ENCODE peak calls at places on chromosomes 3 and 15, in nine cellular contexts. K is H9, I is AG09309, O is left ventricle myocardium inferior, L is neural progenitor cell, R is PC-9, C is HFFc6, D is HFF-Myc, U is body of pancreas. N is an unnamed sample.

GRCh38 chr3:172040078-172040975 is 949 bp downstream of the FNDC3B start:
- DNase-seq in K (peak), I (peak), O (peak), L (peak), R (peak), C (peak), D (no peak), U (peak), N (peak)

GRCh38 chr15:100339999-100340398 is 1.8 kb downstream of the ADAMTS17 start:
- DNase-seq in K (no peak), I (no peak), O (no peak), L (no peak), R (no peak), C (no peak), D (no peak), U (peak), N (no peak)

GRCh38 chr3:110859340-110859739 is 212.3 kb upstream of the NECTIN3 start:
- DNase-seq in K (no peak), I (no peak), O (no peak), L (no peak), R (no peak), C (no peak), D (no peak), U (peak), N (no peak)

GRCh38 chr3:180570238-180570637 is 31.7 kb upstream of the TTC14 start:
- DNase-seq in K (no peak), I (no peak), O (no peak), L (no peak), R (no peak), C (no peak), D (no peak), U (no peak), N (no peak)

GRCh38 chr3:119302697-119303630 is 8.8 kb downstream of the ARHGAP31 start:
- DNase-seq in K (no peak), I (no peak), O (no peak), L (no peak), R (no peak), C (no peak), D (no peak), U (no peak), N (no peak)

GRCh38 chr3:12663311-12663935 is 494 bp downstream of the RAF1 start:
- DNase-seq in K (no peak), I (no peak), O (peak), L (no peak), R (no peak), C (no peak), D (no peak), U (peak), N (peak)

GRCh38 chr3:72336821-72337479 is 511.3 kb downstream of the SHQ1 start:
- DNase-seq in K (peak), I (no peak), O (peak), L (peak), R (peak), C (no peak), D (peak), U (peak), N (peak)

GRCh38 chr15:38391186-38391585 is 62.7 kb upstream of the FAM98B start:
- DNase-seq in K (no peak), I (no peak), O (no peak), L (no peak), R (no peak), C (no peak), D (no peak), U (no peak), N (no peak)

GRCh38 chr3:77687545-77687944 is 647.6 kb downstream of the ROBO2 start:
- DNase-seq in K (no peak), I (no peak), O (no peak), L (no peak), R (no peak), C (no peak), D (no peak), U (no peak), N (no peak)

GRCh38 chr3:142226474-142226873 is 1.1 kb upstream of the GK5 start:
- DNase-seq in K (no peak), I (no peak), O (no peak), L (peak), R (no peak), C (no peak), D (no peak), U (no peak), N (no peak)

GRCh38 chr3:196115678-196116083 is 33.8 kb upstream of the TFRC start:
- DNase-seq in K (no peak), I (no peak), O (no peak), L (no peak), R (no peak), C (no peak), D (no peak), U (no peak), N (no peak)

GRCh38 chr3:55030938-55031337 is 103.1 kb upstream of the LRTM1 start:
- DNase-seq in K (no peak), I (no peak), O (no peak), L (no peak), R (no peak), C (no peak), D (no peak), U (no peak), N (no peak)

GRCh38 chr3:170718848-170719247 is 133.0 kb upstream of the SLC7A14 start:
- DNase-seq in K (no peak), I (no peak), O (no peak), L (no peak), R (no peak), C (no peak), D (no peak), U (no peak), N (no peak)

GRCh38 chr3:148066787-148067186 is 630.9 kb upstream of the AGTR1 start:
- DNase-seq in K (no peak), I (no peak), O (no peak), L (no peak), R (no peak), C (no peak), D (no peak), U (no peak), N (no peak)

DNA sequence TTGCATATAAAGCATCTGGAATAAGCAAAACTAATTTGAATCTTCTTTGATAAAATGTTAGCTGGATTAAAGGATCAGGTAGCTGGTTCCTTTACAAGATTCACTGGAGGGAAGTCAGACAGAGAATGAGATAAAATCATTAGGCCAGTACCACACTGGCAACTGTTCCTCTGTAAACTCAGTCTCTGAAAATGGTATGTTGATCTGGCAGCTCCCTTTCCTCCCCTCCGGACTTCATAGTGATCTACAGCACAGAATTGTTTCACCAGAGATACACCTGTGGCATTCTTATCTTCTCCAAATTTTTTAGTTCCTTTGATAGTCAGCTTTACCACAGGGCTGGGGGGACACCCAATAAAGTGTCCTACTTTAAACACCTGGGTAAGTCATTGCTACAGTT is 304.4 kb upstream of the KCNH8 start:
- DNase-seq in K (no peak), I (no peak), O (no peak), L (no peak), R (no peak), C (no peak), D (no peak), U (no peak), N (no peak)
- TF ChIP-seq CTCF in K (no peak), I (no peak), O (no peak), L (no peak), R (no peak), C (no peak), D (no peak), U (no peak), N (no peak)

GRCh38 chr15:78396976-78397375 is 41.0 kb upstream of the IREB2 start:
- DNase-seq in K (peak), I (no peak), O (peak), L (no peak), R (no peak), C (peak), D (no peak), U (peak), N (peak)
- TF ChIP-seq CTCF in K (peak), I (peak), O (peak), L (peak), R (peak), C (peak), D (peak), U (peak), N (peak)

GRCh38 chr3:42839616-42840015 is 30.4 kb downstream of the ACKR2 start:
- DNase-seq in K (peak), I (peak), O (no peak), L (peak), R (peak), C (peak), D (peak), U (peak), N (peak)
- TF ChIP-seq CTCF in K (peak), I (peak), O (peak), L (peak), R (peak), C (peak), D (peak), U (peak), N (peak)

GRCh38 chr3:149768704-149769103 is 16.4 kb upstream of the COMMD2 start:
- DNase-seq in K (no peak), I (no peak), O (no peak), L (no peak), R (no peak), C (no peak), D (no peak), U (no peak), N (no peak)

GRCh38 chr3:149771652-149772271 is 19.5 kb upstream of the COMMD2 start:
- DNase-seq in K (peak), I (no peak), O (no peak), L (peak), R (peak), C (peak), D (no peak), U (peak), N (peak)

GRCh38 chr3:149772861-149773260 is 19.5 kb downstream of the ANKUB1 start:
- DNase-seq in K (no peak), I (no peak), O (no peak), L (no peak), R (no peak), C (no peak), D (no peak), U (no peak), N (no peak)

GRCh38 chr3:149767720-149768119 is 15.4 kb upstream of the COMMD2 start:
- DNase-seq in K (no peak), I (no peak), O (no peak), L (no peak), R (no peak), C (no peak), D (no peak), U (no peak), N (no peak)

GRCh38 chr3:149770246-149770645 is 18.0 kb upstream of the COMMD2 start:
- DNase-seq in K (no peak), I (no peak), O (no peak), L (no peak), R (no peak), C (no peak), D (no peak), U (no peak), N (no peak)
- TF ChIP-seq CTCF in K (peak), I (peak), O (no peak), L (no peak), R (no peak), C (peak), D (no peak), U (no peak), N (peak)